ENCODE peak calls at places on chromosomes 3 and 15, in seven cellular contexts. M is lung; D is astrocyte; B is H1; G is AG04450; J is heart right ventricle; H is effector memory CD4-positive, alpha-beta T cell. Q is an unnamed sample. For H3K9me3, the result is how much of the 10 kb centered on the place peaks cover.

GRCh38 chr3:99332726-99333125 is 305.7 kb upstream of the COL8A1 start:
- DNase-seq in G (no peak), B (no peak), H (no peak), D (peak), J (no peak), M (no peak), Q (no peak)

GRCh38 chr15:32838820-32839219 is 121.0 kb downstream of the GREM1 start:
- DNase-seq in B (no peak), D (peak), J (no peak), H (no peak), M (peak), G (peak), Q (no peak)

GRCh38 chr3:177687291-177687690 is 490.0 kb upstream of the TBL1XR1 start:
- DNase-seq in G (no peak), J (no peak), B (no peak), D (no peak), M (no peak), H (no peak), Q (no peak)

GRCh38 chr3:148101061-148101460 is 596.6 kb upstream of the AGTR1 start:
- DNase-seq in D (peak), J (no peak), H (no peak), B (no peak), M (no peak), G (no peak), Q (no peak)

GRCh38 chr3:195461518-195462307 is 18.9 kb upstream of the ACAP2 start:
- DNase-seq in M (no peak), B (peak), J (no peak), G (no peak), H (no peak), D (no peak), Q (no peak)

GRCh38 chr3:76586471-76586870 is 453.4 kb upstream of the ROBO2 start:
- DNase-seq in B (no peak), M (no peak), D (no peak), G (no peak), H (no peak), J (no peak), Q (no peak)

GRCh38 chr15:77457619-77458265 is 37.1 kb downstream of the HMG20A start:
- DNase-seq in J (no peak), M (no peak), D (peak), B (no peak), H (no peak), G (no peak), Q (no peak)

GRCh38 chr3:186679151-186679550 is 13.3 kb downstream of the HRG start:
- DNase-seq in M (no peak), J (no peak), B (no peak), D (no peak), G (no peak), H (no peak), Q (no peak)

GRCh38 chr15:79265167-79265566 is 17.4 kb upstream of the ANKRD34C start:
- DNase-seq in H (no peak), M (no peak), B (no peak), D (no peak), G (no peak), J (no peak), Q (no peak)

GRCh38 chr3:110697961-110698360 is 373.7 kb upstream of the NECTIN3 start:
- DNase-seq in D (no peak), H (no peak), G (no peak), J (no peak), M (no peak), B (no peak), Q (no peak)

GRCh38 chr3:2205692-2206091 is 107.0 kb downstream of the CNTN4 start:
- DNase-seq in J (no peak), G (no peak), H (no peak), D (no peak), M (no peak), B (no peak), Q (no peak)

GRCh38 chr3:141530133-141530768 is 43.4 kb downstream of the RASA2 start:
- DNase-seq in H (no peak), G (peak), M (no peak), D (peak), J (no peak), B (no peak), Q (no peak)

GRCh38 chr15:58476525-58477162 is 44.9 kb downstream of the LIPC start:
- DNase-seq in J (no peak), M (no peak), G (no peak), H (no peak), D (no peak), B (no peak), Q (no peak)

GRCh38 chr3:108102420-108103039 is 11.7 kb upstream of the CD47 start:
- DNase-seq in M (no peak), J (no peak), B (no peak), H (no peak), G (no peak), D (no peak), Q (no peak)

GRCh38 chr15:96332854-96333193 is 2.3 kb downstream of the NR2F2 start:
- DNase-seq in D (no peak), J (no peak), H (no peak), B (no peak), G (no peak), M (no peak), Q (no peak)

GRCh38 chr3:150762662-150763121 is 277 bp downstream of the SIAH2 start:
- DNase-seq in H (no peak), D (no peak), B (no peak), M (no peak), J (no peak), G (no peak), Q (no peak)

GRCh38 chr15:58139631-58140522 is 1.7 kb downstream of the AQP9 start:
- DNase-seq in M (no peak), B (no peak), J (no peak), G (no peak), H (no peak), D (no peak), Q (no peak)

DNA sequence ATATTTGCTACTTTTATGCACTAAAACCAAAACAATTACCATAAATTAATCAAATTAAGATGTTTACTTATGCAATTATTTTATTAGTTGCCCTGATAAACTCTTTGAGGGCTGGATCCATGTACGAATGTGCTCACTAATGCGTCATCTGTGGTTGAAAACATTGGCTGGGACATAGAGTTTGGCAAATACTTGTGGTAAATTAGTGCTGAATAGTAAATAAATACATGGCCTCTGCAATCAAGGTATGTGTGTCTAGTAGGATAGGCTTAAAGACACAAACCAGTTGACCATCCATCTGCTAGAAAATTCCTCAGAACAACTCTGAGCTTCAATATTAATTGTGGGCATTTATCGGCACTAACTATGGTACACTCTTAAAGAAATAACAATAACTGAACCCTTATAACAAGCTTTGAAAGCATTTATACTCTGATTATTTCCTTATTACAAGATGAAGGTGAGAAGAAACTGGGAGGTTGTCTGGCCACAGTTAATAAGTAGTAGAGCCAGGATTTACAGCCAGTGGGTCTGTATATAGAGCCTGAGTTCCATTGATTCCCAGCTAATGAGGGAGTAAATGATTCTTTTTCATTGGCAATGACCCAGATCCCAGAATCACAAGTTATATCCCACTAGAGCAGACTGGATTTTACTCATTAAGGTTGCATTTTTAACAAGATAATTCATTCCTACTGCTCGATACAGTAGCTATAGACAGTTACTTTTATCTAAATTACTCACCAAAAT is 169.5 kb upstream of the CNTN6 start:
- DNase-seq in G (no peak), M (no peak), D (no peak), J (no peak), H (no peak), B (no peak), Q (no peak)
- H3K9me3 ChIP-seq in G (under half), M (under half), D (under half), J (under half), H (under half), B (under half), Q (under half)

GRCh38 chr3:136186850-136187249 is 9.3 kb downstream of the MSL2 start:
- DNase-seq in D (peak), H (no peak), M (no peak), B (no peak), G (no peak), J (no peak), Q (no peak)
- H3K9me3 ChIP-seq in D (under half), H (under half), M (under half), B (under half), G (under half), J (under half), Q (under half)

GRCh38 chr3:156721687-156722086 is 47.3 kb downstream of the TIPARP start:
- DNase-seq in D (no peak), G (no peak), J (no peak), M (no peak), B (no peak), H (no peak), Q (no peak)
- H3K9me3 ChIP-seq in D (under half), G (under half), J (under half), M (under half), B (under half), H (under half), Q (under half)

DNA sequence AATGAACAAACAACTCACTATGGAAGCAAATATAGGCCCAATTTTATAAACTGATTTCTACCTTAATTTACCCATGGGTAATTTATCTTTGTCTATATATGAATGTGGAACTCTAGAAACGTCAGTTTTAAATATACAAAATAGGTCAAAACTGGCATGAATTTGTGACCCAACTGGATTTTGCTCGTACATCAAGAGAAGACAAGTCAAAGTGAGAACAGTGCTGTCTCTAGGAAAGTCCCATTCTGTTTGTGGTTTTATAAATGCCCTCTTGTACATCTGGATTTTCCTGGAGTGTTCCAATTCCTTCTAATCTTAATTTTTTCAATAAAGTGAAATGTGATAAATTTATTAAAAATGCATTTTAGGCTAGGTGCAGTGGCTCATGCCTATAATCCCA is 50.2 kb upstream of the ABHD10 start:
- DNase-seq in D (no peak), M (no peak), B (no peak), H (no peak), J (no peak), G (no peak), Q (no peak)
- H3K9me3 ChIP-seq in D (under half), M (under half), B (under half), H (under half), J (under half), G (under half), Q (under half)

DNA sequence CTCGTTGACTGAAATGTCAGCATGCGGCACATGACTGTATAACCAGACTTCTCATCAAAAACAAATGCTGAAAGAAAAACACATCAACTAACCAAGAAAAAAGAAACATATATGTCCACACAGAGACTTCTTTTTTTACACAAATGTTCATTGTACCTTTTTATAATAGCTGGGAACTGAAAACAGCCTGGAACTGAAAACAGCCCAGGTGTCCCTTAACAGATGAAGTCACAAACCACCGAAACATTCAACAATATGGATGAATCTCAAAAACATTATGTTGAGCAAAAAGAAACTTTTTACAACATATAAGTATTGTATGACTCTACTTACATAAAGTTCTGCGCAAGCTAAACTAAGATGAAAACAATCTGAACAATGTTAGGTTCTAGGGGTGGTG is 20.6 kb downstream of the UBE3A start:
- DNase-seq in M (no peak), J (no peak), D (no peak), G (no peak), H (no peak), B (no peak), Q (no peak)
- H3K9me3 ChIP-seq in M (under half), J (under half), D (under half), G (under half), H (under half), B (under half), Q (under half)

Q was measured in T-helper 17 cell.